ENCODE peak calls at places on chromosomes 4 and X, in six cellular contexts. K is stomach, E is uterus, F is HTR-8/SVneo, P is RKO, V is T-helper 17 cell. B is an unnamed sample.

GRCh38 chr4:158535130-158535614 is 13.5 kb downstream of the RXFP1 start:
- DNase-seq in K (no peak), E (no peak), F (no peak), P (peak), V (no peak), B (no peak)

GRCh38 chr4:3393171-3393570 is 48.6 kb upstream of the HGFAC start:
- DNase-seq in K (no peak), E (no peak), F (no peak), P (no peak), V (no peak), B (no peak)

GRCh38 chr4:8590546-8590880 is 2.1 kb upstream of the CPZ start:
- DNase-seq in K (no peak), E (no peak), F (no peak), P (no peak), V (no peak), B (no peak)

GRCh38 chrX:17580529-17581155 is 156.7 kb upstream of the SCML1 start:
- DNase-seq in K (no peak), E (peak), F (no peak), P (no peak), V (no peak), B (peak)

GRCh38 chr4:123352966-123353365 is 43.6 kb upstream of the SPRY1 start:
- DNase-seq in K (no peak), E (no peak), F (no peak), P (no peak), V (no peak), B (no peak)

GRCh38 chr4:139245590-139245989 is 34.4 kb downstream of the MGARP start:
- DNase-seq in K (no peak), E (no peak), F (no peak), P (no peak), V (no peak), B (no peak)

GRCh38 chr4:76856183-76856969 is 41.6 kb downstream of the SOWAHB start:
- DNase-seq in K (no peak), E (no peak), F (peak), P (no peak), V (no peak), B (no peak)

GRCh38 chrX:48694776-48695523 is 1.6 kb upstream of the SUV39H1 start:
- DNase-seq in K (no peak), E (no peak), F (no peak), P (no peak), V (no peak), B (no peak)

GRCh38 chr4:154626793-154627484 is 14.5 kb upstream of the FGG start:
- DNase-seq in K (peak), E (peak), F (peak), P (no peak), V (peak), B (peak)

GRCh38 chrX:55004231-55004630 is 4.1 kb downstream of the APEX2 start:
- DNase-seq in K (no peak), E (no peak), F (no peak), P (no peak), V (no peak), B (no peak)

GRCh38 chr4:6720202-6720699 is 4.3 kb downstream of the BLOC1S4 start:
- DNase-seq in K (peak), E (peak), F (peak), P (peak), V (peak), B (peak)

GRCh38 chr4:37531156-37531555 is 155.0 kb downstream of the RELL1 start:
- DNase-seq in K (no peak), E (no peak), F (no peak), P (no peak), V (no peak), B (no peak)

B was measured in heart right ventricle.